ENCODE peak calls at places on chromosome 1, in seven cellular contexts. A is fibroblast of lung; K is naive thymus-derived CD4-positive, alpha-beta T cell; J is right atrium auricular region; O is PC-9; M is CD8-positive, alpha-beta memory T cell; X is right lobe of liver. I is an unnamed sample.

GRCh38 chr1:2488688-2489087 is 12.6 kb downstream of the PLCH2 start:
- DNase-seq in A (no peak), K (no peak), J (no peak), O (no peak), M (no peak), X (no peak), I (no peak)

GRCh38 chr1:227768640-227769039 is 33.4 kb downstream of the SNAP47 start:
- DNase-seq in A (no peak), K (no peak), J (no peak), O (no peak), M (no peak), X (no peak), I (no peak)

GRCh38 chr1:193951989-193952388 is 765.6 kb upstream of the B3GALT2 start:
- DNase-seq in A (no peak), K (no peak), J (no peak), O (no peak), M (no peak), X (no peak), I (no peak)

GRCh38 chr1:5953386-5953785 is 38.8 kb downstream of the NPHP4 start:
- DNase-seq in A (no peak), K (no peak), J (no peak), O (no peak), M (no peak), X (no peak), I (no peak)

GRCh38 chr1:32848354-32849063 is 22.2 kb downstream of the FNDC5 start:
- DNase-seq in A (no peak), K (no peak), J (no peak), O (no peak), M (no peak), X (no peak), I (no peak)

GRCh38 chr1:243882276-243882675 is 32.2 kb upstream of the AKT3 start:
- DNase-seq in A (peak; percentile 74), K (no peak), J (no peak), O (no peak), M (no peak), X (no peak), I (no peak)

GRCh38 chr1:79633456-79633855 is 626.9 kb upstream of the ADGRL4 start:
- DNase-seq in A (peak; percentile 84), K (no peak), J (no peak), O (no peak), M (no peak), X (no peak), I (no peak)

GRCh38 chr1:85502171-85502570 is 37.2 kb upstream of the DDAH1 start:
- DNase-seq in A (peak; percentile 14), K (no peak), J (no peak), O (no peak), M (no peak), X (no peak), I (no peak)

GRCh38 chr1:156241311-156241811 is 623 bp upstream of the BGLAP start:
- DNase-seq in A (peak; percentile 71), K (no peak), J (no peak), O (peak; percentile 78), M (no peak), X (no peak), I (no peak)

GRCh38 chr1:92168657-92169056 is 49.1 kb upstream of the C1orf146 start:
- DNase-seq in A (peak; percentile 25), K (no peak), J (no peak), O (no peak), M (no peak), X (no peak), I (no peak)

GRCh38 chr1:23574265-23574754 is 15.0 kb upstream of the ID3 start:
- DNase-seq in A (no peak), K (no peak), J (no peak), O (peak; percentile 63), M (no peak), X (no peak), I (no peak)

GRCh38 chr1:228493141-228494043 is 6.2 kb downstream of the RNF187 start:
- DNase-seq in A (no peak), K (no peak), J (no peak), O (no peak), M (no peak), X (no peak), I (no peak)

GRCh38 chr1:222852326-222852725 is 37.5 kb downstream of the DISP1 start:
- DNase-seq in A (peak; percentile 79), K (no peak), J (no peak), O (no peak), M (no peak), X (no peak), I (no peak)

GRCh38 chr1:30856260-30856790 is 52.2 kb downstream of the SDC3 start:
- DNase-seq in A (peak; percentile 53), K (no peak), J (no peak), O (no peak), M (no peak), X (no peak), I (no peak)

GRCh38 chr1:235075121-235075954 is 53.3 kb downstream of the TOMM20 start:
- DNase-seq in A (peak; percentile 97), K (no peak), J (peak; percentile 89), O (peak; percentile 66), M (no peak), X (peak; percentile 74), I (peak; percentile 45)

GRCh38 chr1:23376890-23377811 is 7.5 kb upstream of the ZNF436 start:
- DNase-seq in A (peak; percentile 92), K (no peak), J (no peak), O (peak; percentile 71), M (no peak), X (no peak), I (no peak)

GRCh38 chr1:12275370-12275769 is 45.5 kb downstream of the VPS13D start:
- DNase-seq in A (no peak), K (peak; percentile 15), J (no peak), O (peak; percentile 25), M (peak; percentile 16), X (no peak), I (peak; percentile 2)

GRCh38 chr1:103341377-103341880 is 184.1 kb upstream of the RNPC3 start:
- DNase-seq in A (peak; percentile 22), K (no peak), J (no peak), O (no peak), M (no peak), X (no peak), I (no peak)

GRCh38 chr1:179083533-179083932 is 1.7 kb downstream of the TOR3A start:
- DNase-seq in A (no peak), K (no peak), J (no peak), O (no peak), M (no peak), X (no peak), I (no peak)
- H3K27ac ChIP-seq in A (peak overlapping the region; percentile 90), K (no peak overlapping the region), J (no peak overlapping the region), O (no peak overlapping the region), M (no peak overlapping the region), X (no peak overlapping the region), I (no peak overlapping the region)

GRCh38 chr1:20700636-20701215 is 17.1 kb downstream of the KIF17 start:
- DNase-seq in A (no peak), K (no peak), J (no peak), O (no peak), M (no peak), X (no peak), I (no peak)

GRCh38 chr1:20697560-20697959 is 20.2 kb downstream of the KIF17 start:
- DNase-seq in A (no peak), K (no peak), J (no peak), O (no peak), M (no peak), X (no peak), I (no peak)

GRCh38 chr1:20699558-20699957 is 18.2 kb downstream of the KIF17 start:
- DNase-seq in A (no peak), K (no peak), J (no peak), O (no peak), M (no peak), X (no peak), I (no peak)

GRCh38 chr1:20696397-20697333 is 21.1 kb downstream of the KIF17 start:
- DNase-seq in A (peak; percentile 88), K (peak; percentile 67), J (peak; percentile 87), O (peak; percentile 90), M (peak; percentile 63), X (peak; percentile 85), I (peak; percentile 55)

GRCh38 chr1:20698195-20698910 is 19.5 kb downstream of the KIF17 start:
- DNase-seq in A (peak; percentile 89), K (no peak), J (no peak), O (no peak), M (no peak), X (no peak), I (no peak)
- H3K27ac ChIP-seq in A (peak overlapping the region; percentile 48), K (no peak overlapping the region), J (no peak overlapping the region), O (no peak overlapping the region), M (no peak overlapping the region), X (no peak overlapping the region), I (no peak overlapping the region)

DNA sequence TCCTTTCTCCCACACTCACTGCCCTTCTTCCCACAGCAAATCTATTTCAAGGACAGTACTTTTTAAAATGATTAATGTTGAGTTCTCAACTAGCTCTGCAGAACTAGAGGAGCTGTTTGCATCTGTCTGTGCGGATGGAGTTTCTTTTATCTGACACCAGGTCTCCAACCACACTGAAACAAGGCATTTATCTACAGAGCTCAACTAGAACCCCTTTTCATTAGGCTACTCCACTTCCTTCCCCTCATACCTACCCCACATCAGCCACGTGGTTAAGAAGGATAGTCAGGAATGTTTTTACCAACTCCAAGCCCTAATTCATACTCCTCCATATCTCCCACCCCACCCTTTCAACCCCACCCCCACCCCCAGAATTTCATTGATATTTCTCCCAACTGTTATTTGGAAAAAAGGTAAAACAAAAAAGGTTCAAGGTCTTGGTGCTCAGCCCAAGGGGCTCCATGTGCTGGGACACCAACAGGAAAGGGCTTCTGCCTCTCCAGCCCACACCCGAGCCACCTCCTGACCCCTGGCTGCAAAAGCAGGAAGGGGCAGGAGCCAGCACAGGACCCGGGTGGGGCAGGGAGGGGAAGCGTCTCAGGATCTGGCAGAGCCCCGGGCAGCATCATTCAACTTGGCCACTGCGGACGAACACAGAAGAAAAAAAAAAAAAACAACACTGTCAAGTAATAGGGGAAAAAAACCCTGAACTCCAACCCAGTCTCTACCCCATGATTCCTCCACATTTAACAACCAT is 7.0 kb downstream of the ENSA start:
- DNase-seq in A (no peak), K (no peak), J (peak; percentile 78), O (no peak), M (no peak), X (no peak), I (no peak)
- H3K27ac ChIP-seq in A (peak overlapping the region; percentile 4), K (peak overlapping the region; percentile 49), J (peak overlapping the region; percentile 72), O (peak overlapping the region; percentile 90), M (no peak overlapping the region), X (peak overlapping the region; percentile 14), I (peak overlapping the region; percentile 59)

GRCh38 chr1:200367841-200368534 is 41.8 kb downstream of the ZNF281 start:
- DNase-seq in A (peak; percentile 97), K (no peak), J (no peak), O (no peak), M (no peak), X (no peak), I (no peak)
- H3K27ac ChIP-seq in A (no peak overlapping the region), K (no peak overlapping the region), J (peak overlapping the region; percentile 46), O (no peak overlapping the region), M (no peak overlapping the region), X (no peak overlapping the region), I (no peak overlapping the region)

GRCh38 chr1:21289127-21289526 is 1.1 kb downstream of the ECE1 start:
- DNase-seq in A (no peak), K (no peak), J (no peak), O (no peak), M (no peak), X (no peak), I (no peak)
- H3K27ac ChIP-seq in A (peak overlapping the region; percentile 17), K (peak overlapping the region; percentile 86), J (peak overlapping the region; percentile 82), O (no peak overlapping the region), M (no peak overlapping the region), X (no peak overlapping the region), I (peak overlapping the region; percentile 99)

I was measured in effector memory CD4-positive, alpha-beta T cell.